ENCODE peak calls at places on chromosomes 6 and 20, in eight cellular contexts. C, Z, V, H, Q, B, Y and F are unnamed samples.

GRCh38 chr6:97687916-97688315 is 404.9 kb upstream of the MMS22L start:
- DNase-seq in Y (no peak), Q (no peak), B (no peak), H (no peak), C (no peak), V (no peak), Z (no peak), F (no peak)

GRCh38 chr20:48617481-48617880 is 210.3 kb downstream of the PREX1 start:
- DNase-seq in Y (no peak), Z (no peak), V (no peak), H (no peak), Q (no peak), B (no peak), C (no peak), F (no peak)

GRCh38 chr6:157789297-157789696 is 33.7 kb upstream of the SNX9 start:
- DNase-seq in Z (no peak), H (no peak), Q (no peak), V (no peak), C (no peak), Y (no peak), B (no peak), F (no peak)

GRCh38 chr20:11000416-11000815 is 326.6 kb upstream of the JAG1 start:
- DNase-seq in B (no peak), Y (no peak), Q (no peak), Z (no peak), C (no peak), H (no peak), V (no peak), F (no peak)

GRCh38 chr6:147382945-147383554 is 125.4 kb upstream of the SAMD5 start:
- DNase-seq in Q (no peak), V (peak; percentile 13), Y (peak; percentile 15), H (no peak), Z (no peak), C (peak; percentile 41), B (no peak), F (no peak)

GRCh38 chr6:7140631-7141366 is 33.0 kb downstream of the RREB1 start:
- DNase-seq in Q (peak; percentile 95), Z (peak; percentile 58), C (peak; percentile 66), Y (peak; percentile 93), H (peak; percentile 31), B (peak; percentile 93), V (no peak), F (peak; percentile 94)

GRCh38 chr6:20159781-20160540 is 52.3 kb downstream of the MBOAT1 start:
- DNase-seq in C (peak; percentile 6), V (no peak), Q (no peak), H (no peak), Z (no peak), Y (no peak), B (no peak), F (no peak)

GRCh38 chr6:49548613-49549304 is 1.7 kb upstream of the C6orf141 start:
- DNase-seq in B (no peak), V (no peak), C (no peak), Y (no peak), Z (no peak), H (no peak), Q (peak; percentile 71), F (no peak)

GRCh38 chr20:33444797-33445560 is 1.4 kb upstream of the SNTA1 start:
- DNase-seq in C (no peak), Y (no peak), H (no peak), Z (no peak), V (peak; percentile 13), Q (peak; percentile 77), B (peak; percentile 47), F (peak; percentile 60)